ENCODE peak calls at places on chromosomes 6 and 20, in four cellular contexts. W is endothelial cell, N is amniotic stem cell, O is fibroblast of the aortic adventitia. H is an unnamed sample.

GRCh38 chr6:41539204-41539603 is 7.0 kb upstream of the FOXP4 start:
- DNase-seq in W (no peak), N (no peak), O (no peak), H (no peak)

GRCh38 chr20:24777746-24778145 is 171.3 kb upstream of the CST7 start:
- DNase-seq in W (no peak), N (no peak), O (no peak), H (no peak)

GRCh38 chr6:165726290-165726875 is 63.3 kb upstream of the PDE10A start:
- DNase-seq in W (no peak), N (no peak), O (no peak), H (no peak)

GRCh38 chr6:26183581-26184408 is 96.6 kb downstream of the HFE start:
- DNase-seq in W (peak), N (peak), O (peak), H (peak)

GRCh38 chr20:51373713-51374481 is 168.6 kb downstream of the NFATC2 start:
- DNase-seq in W (no peak), N (no peak), O (peak), H (no peak)

GRCh38 chr20:37911838-37912273 is 8.9 kb downstream of the VSTM2L start:
- DNase-seq in W (no peak), N (no peak), O (peak), H (peak)

GRCh38 chr6:141764388-141764787 is 368.3 kb upstream of the GJE1 start:
- DNase-seq in W (no peak), N (no peak), O (no peak), H (no peak)

GRCh38 chr20:48284837-48285236 is 499.6 kb upstream of the SULF2 start:
- DNase-seq in W (no peak), N (no peak), O (no peak), H (no peak)

GRCh38 chr6:146017672-146018071 is 11.2 kb upstream of the GRM1 start:
- DNase-seq in W (no peak), N (no peak), O (no peak), H (no peak)

GRCh38 chr6:82205793-82206425 is 41.6 kb downstream of the IBTK start:
- DNase-seq in W (no peak), N (no peak), O (peak), H (no peak)

GRCh38 chr20:43766395-43766794 is 39.6 kb upstream of the GTSF1L start:
- DNase-seq in W (no peak), N (no peak), O (no peak), H (no peak)

GRCh38 chr6:6330407-6330806 is 9.9 kb upstream of the F13A1 start:
- DNase-seq in W (no peak), N (no peak), O (no peak), H (no peak)

GRCh38 chr20:39669659-39670058 is 707.5 kb downstream of the DHX35 start:
- DNase-seq in W (no peak), N (no peak), O (no peak), H (no peak)

GRCh38 chr20:53930651-53931504 is 139.5 kb downstream of the BCAS1 start:
- DNase-seq in W (no peak), N (no peak), O (no peak), H (peak)

GRCh38 chr6:169160091-169160854 is 93.4 kb downstream of the THBS2 start:
- DNase-seq in W (no peak), N (no peak), O (no peak), H (no peak)

GRCh38 chr20:23404196-23404595 is 17.1 kb downstream of the NAPB start:
- DNase-seq in W (no peak), N (no peak), O (peak), H (no peak)

GRCh38 chr20:32917191-32917950 is 58.6 kb downstream of the EFCAB8 start:
- DNase-seq in W (no peak), N (no peak), O (no peak), H (no peak)

GRCh38 chr6:56842602-56843475 is 112.1 kb upstream of the BEND6 start:
- DNase-seq in W (peak), N (no peak), O (peak), H (peak)

GRCh38 chr6:142947702-142948480 is 2.9 kb upstream of the HIVEP2 start:
- DNase-seq in W (no peak), N (no peak), O (no peak), H (no peak)

GRCh38 chr20:38337561-38338140 is 8.6 kb upstream of the LBP start:
- DNase-seq in W (peak), N (no peak), O (no peak), H (no peak)

GRCh38 chr6:111823831-111824607 is 49.2 kb downstream of the FYN start:
- DNase-seq in W (no peak), N (peak), O (peak), H (peak)

GRCh38 chr6:56887086-56887485 is 67.8 kb upstream of the BEND6 start:
- DNase-seq in W (no peak), N (no peak), O (no peak), H (no peak)

GRCh38 chr6:138115877-138116660 is 8.8 kb upstream of the PERP start:
- DNase-seq in W (peak), N (peak), O (peak), H (peak)

GRCh38 chr20:43961541-43962471 is 47.2 kb downstream of the TOX2 start:
- DNase-seq in W (no peak), N (no peak), O (no peak), H (no peak)

GRCh38 chr20:46348972-46349741 is 40.9 kb upstream of the CDH22 start:
- DNase-seq in W (peak), N (no peak), O (peak), H (peak)

GRCh38 chr20:44738779-44739477 is 6.7 kb upstream of the KCNK15 start:
- DNase-seq in W (peak), N (no peak), O (peak), H (peak)

GRCh38 chr6:149933036-149933435 is 8.8 kb upstream of the ULBP2 start:
- DNase-seq in W (no peak), N (no peak), O (no peak), H (no peak)

GRCh38 chr20:31962741-31963140 is 5.2 kb upstream of the XKR7 start:
- DNase-seq in W (no peak), N (no peak), O (no peak), H (no peak)

GRCh38 chr20:51128198-51128597 is 105.3 kb upstream of the KCNG1 start:
- DNase-seq in W (no peak), N (peak), O (peak), H (peak)

GRCh38 chr6:3081965-3082364 is 13.7 kb downstream of the RIPK1 start:
- DNase-seq in W (peak), N (no peak), O (no peak), H (no peak)

GRCh38 chr20:24102749-24103148 is 114.2 kb upstream of the GGTLC1 start:
- DNase-seq in W (no peak), N (peak), O (peak), H (no peak)

GRCh38 chr20:20390393-20390792 is 22.5 kb downstream of the INSM1 start:
- DNase-seq in W (no peak), N (no peak), O (no peak), H (no peak)

GRCh38 chr20:59948212-59948611 is 8.0 kb downstream of the FAM217B start:
- DNase-seq in W (no peak), N (no peak), O (no peak), H (no peak)

GRCh38 chr6:71446084-71446869 is 157.7 kb downstream of the OGFRL1 start:
- DNase-seq in W (no peak), N (no peak), O (peak), H (peak)

GRCh38 chr6:156720739-156721714 is 56.2 kb upstream of the ARID1B start:
- DNase-seq in W (peak), N (no peak), O (peak), H (no peak)

GRCh38 chr6:33279971-33280511 is 3.1 kb downstream of the B3GALT4 start:
- DNase-seq in W (peak), N (no peak), O (peak), H (peak)

GRCh38 chr6:122930252-122931180 is 65.5 kb upstream of the CLVS2 start:
- DNase-seq in W (no peak), N (no peak), O (no peak), H (no peak)

GRCh38 chr20:35598899-35599775 is 16.5 kb upstream of the SPAG4 start:
- DNase-seq in W (no peak), N (no peak), O (no peak), H (peak)

GRCh38 chr6:28606424-28607391 is 81.0 kb downstream of the GPX5 start:
- DNase-seq in W (peak), N (peak), O (peak), H (peak)

H was measured in GM03348.